ENCODE peak calls at places on chromosomes 16 and 17, in five cellular contexts. G is hepatocyte, H is foreskin fibroblast, A is SK-N-SH, C is breast epithelium. O is an unnamed sample.

GRCh38 chr17:77819497-77819896 is 139.0 kb upstream of the TNRC6C start:
- DNase-seq in G (no peak), H (no peak), A (no peak), C (no peak), O (no peak)

GRCh38 chr16:64238576-64238975 is 883.3 kb downstream of the CDH11 start:
- DNase-seq in G (no peak), H (peak; percentile 58), A (no peak), C (no peak), O (no peak)

GRCh38 chr17:76640550-76641380 is 2.8 kb downstream of the ST6GALNAC1 start:
- DNase-seq in G (no peak), H (no peak), A (no peak), C (no peak), O (peak; percentile 35)

GRCh38 chr17:31448467-31449077 is 57.1 kb downstream of the RAB11FIP4 start:
- DNase-seq in G (no peak), H (peak; percentile 57), A (no peak), C (no peak), O (peak; percentile 50)

GRCh38 chr16:50692999-50693781 is at the start of gene NOD2:
- DNase-seq in G (peak; percentile 34), H (peak; percentile 24), A (peak; percentile 91), C (no peak), O (no peak)

GRCh38 chr17:33299115-33299514 is 6.0 kb upstream of the ASIC2 start:
- DNase-seq in G (no peak), H (no peak), A (no peak), C (no peak), O (no peak)

GRCh38 chr17:57946798-57947358 is 8.3 kb downstream of the CUEDC1 start:
- DNase-seq in G (peak; percentile 62), H (peak; percentile 82), A (no peak), C (no peak), O (peak; percentile 87)

GRCh38 chr17:40828454-40829039 is 6.1 kb upstream of the KRT10 start:
- DNase-seq in G (no peak), H (no peak), A (no peak), C (no peak), O (peak; percentile 79)

GRCh38 chr17:83204230-83204725 is 124.9 kb downstream of the METRNL start:
- DNase-seq in G (no peak), H (no peak), A (no peak), C (no peak), O (no peak)

GRCh38 chr16:63185235-63185780 is 1149.1 kb upstream of the CDH8 start:
- DNase-seq in G (no peak), H (no peak), A (no peak), C (no peak), O (no peak)

GRCh38 chr16:49465661-49466528 is 92.3 kb downstream of the C16orf78 start:
- DNase-seq in G (no peak), H (no peak), A (no peak), C (no peak), O (no peak)

GRCh38 chr16:50297301-50298074 is 31.1 kb downstream of the ADCY7 start:
- DNase-seq in G (no peak), H (no peak), A (peak; percentile 89), C (no peak), O (no peak)

GRCh38 chr16:52069866-52070265 is 477.1 kb downstream of the TOX3 start:
- DNase-seq in G (peak; percentile 71), H (no peak), A (peak; percentile 0), C (no peak), O (peak; percentile 12)

GRCh38 chr17:39062846-39063680 is 88.4 kb downstream of the PLXDC1 start:
- DNase-seq in G (no peak), H (peak; percentile 31), A (no peak), C (no peak), O (peak; percentile 24)

GRCh38 chr17:53496356-53496755 is 326.4 kb upstream of the KIF2B start:
- DNase-seq in G (no peak), H (no peak), A (no peak), C (no peak), O (no peak)

GRCh38 chr16:78503501-78504110 is 404.2 kb downstream of the WWOX start:
- DNase-seq in G (peak; percentile 85), H (peak; percentile 10), A (peak; percentile 42), C (no peak), O (peak; percentile 63)

GRCh38 chr16:64428463-64428862 is 693.4 kb downstream of the CDH11 start:
- DNase-seq in G (no peak), H (peak; percentile 84), A (peak; percentile 6), C (no peak), O (peak; percentile 92)

GRCh38 chr16:35365675-35366074 is 1906.3 kb downstream of the TP53TG3F start:
- DNase-seq in G (no peak), H (no peak), A (no peak), C (no peak), O (no peak)

GRCh38 chr16:71288570-71288889 is 672 bp downstream of the CMTR2 start:
- DNase-seq in G (peak; percentile 35), H (no peak), A (no peak), C (no peak), O (peak; percentile 41)

GRCh38 chr16:4370570-4371480 is 823 bp upstream of the VASN start:
- DNase-seq in G (peak; percentile 60), H (no peak), A (no peak), C (no peak), O (peak; percentile 84)

GRCh38 chr17:66829386-66829864 is 5.5 kb upstream of the CACNG5 start:
- DNase-seq in G (peak; percentile 91), H (peak; percentile 85), A (no peak), C (no peak), O (peak; percentile 84)

GRCh38 chr17:78241277-78242023 is 10.0 kb downstream of the TMEM235 start:
- DNase-seq in G (no peak), H (peak; percentile 29), A (peak; percentile 79), C (no peak), O (peak; percentile 67)

GRCh38 chr17:50146230-50146926 is 4.1 kb downstream of the PPP1R9B start:
- DNase-seq in G (no peak), H (no peak), A (no peak), C (no peak), O (no peak)

GRCh38 chr17:1684307-1685189 is at the start of gene PRPF8:
- DNase-seq in G (peak; percentile 99), H (peak; percentile 99), A (peak; percentile 99), C (peak; percentile 98), O (peak; percentile 99)

GRCh38 chr17:38657824-38658740 is 16.7 kb downstream of the EPOP start:
- DNase-seq in G (no peak), H (no peak), A (no peak), C (no peak), O (no peak)

GRCh38 chr17:4313482-4314114 is 49.8 kb upstream of the ANKFY1 start:
- DNase-seq in G (no peak), H (no peak), A (no peak), C (no peak), O (no peak)

GRCh38 chr17:55273579-55274370 is 9.0 kb downstream of the HLF start:
- DNase-seq in G (no peak), H (peak; percentile 87), A (peak; percentile 68), C (no peak), O (no peak)

DNA sequence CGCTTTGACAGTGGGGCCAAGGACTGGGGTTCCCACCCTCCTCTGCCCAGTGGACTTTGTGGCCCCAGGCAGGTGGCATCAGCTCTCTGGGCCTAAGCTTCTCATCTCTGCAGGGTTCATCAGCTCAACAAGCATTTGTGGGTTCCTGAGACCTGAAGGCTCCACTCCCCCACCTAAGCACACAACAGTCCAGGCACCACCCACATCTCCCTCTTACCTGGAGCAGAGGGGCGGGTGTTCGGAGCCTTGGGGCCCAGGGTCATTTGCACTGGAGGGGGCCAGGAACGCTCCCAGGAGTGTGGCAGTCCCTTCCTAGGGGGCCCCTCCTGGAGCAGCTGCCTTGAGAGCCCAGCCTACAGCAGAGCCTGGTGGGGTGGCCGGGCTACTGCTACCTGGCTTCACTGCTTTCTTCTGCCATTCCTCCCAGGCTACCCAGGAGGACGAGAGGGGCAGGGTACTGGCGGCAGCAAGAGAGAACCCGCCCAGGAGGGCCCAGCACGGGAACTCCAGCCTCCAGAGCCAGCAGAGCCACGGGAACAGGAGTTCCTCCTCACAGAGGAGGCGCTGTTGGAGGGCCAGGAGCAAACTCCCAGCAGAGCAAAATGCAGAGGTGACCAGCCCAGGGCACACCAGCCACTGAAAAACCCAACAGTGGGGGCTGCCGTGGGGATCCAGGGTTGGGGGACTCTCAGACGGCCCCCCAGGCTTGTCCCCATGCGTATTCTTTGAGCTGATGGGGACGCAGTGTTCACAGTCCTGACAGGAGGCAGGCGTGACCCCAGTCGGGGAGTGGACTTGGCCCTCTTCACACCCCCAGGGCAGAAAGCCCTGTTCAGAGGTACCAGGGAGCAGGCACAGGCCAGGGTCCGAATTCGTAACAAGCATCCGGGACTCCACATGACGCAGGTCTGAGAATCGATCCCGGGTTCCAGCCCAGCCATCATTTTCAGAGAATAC is 35.1 kb upstream of the SLC38A10 start:
- DNase-seq in G (peak; percentile 78), H (no peak), A (no peak), C (no peak), O (no peak)
- H3K4me3 ChIP-seq in G (no peak overlapping the region), H (no peak overlapping the region), A (no peak overlapping the region), C (no peak overlapping the region), O (no peak overlapping the region)

GRCh38 chr16:89986600-89986999 is 32.7 kb downstream of the DBNDD1 start:
- DNase-seq in G (no peak), H (no peak), A (no peak), C (no peak), O (no peak)
- H3K4me3 ChIP-seq in G (no peak overlapping the region), H (no peak overlapping the region), A (no peak overlapping the region), C (no peak overlapping the region), O (no peak overlapping the region)

GRCh38 chr16:23124315-23124714 is 24.9 kb downstream of the USP31 start:
- DNase-seq in G (no peak), H (peak; percentile 85), A (no peak), C (no peak), O (peak; percentile 84)

GRCh38 chr16:23122107-23122506 is 27.1 kb downstream of the USP31 start:
- DNase-seq in G (no peak), H (no peak), A (no peak), C (no peak), O (no peak)

GRCh38 chr16:23121024-23121423 is 28.2 kb downstream of the USP31 start:
- DNase-seq in G (no peak), H (no peak), A (no peak), C (no peak), O (no peak)

GRCh38 chr16:23120562-23120961 is 28.7 kb downstream of the USP31 start:
- DNase-seq in G (no peak), H (no peak), A (no peak), C (no peak), O (no peak)

DNA sequence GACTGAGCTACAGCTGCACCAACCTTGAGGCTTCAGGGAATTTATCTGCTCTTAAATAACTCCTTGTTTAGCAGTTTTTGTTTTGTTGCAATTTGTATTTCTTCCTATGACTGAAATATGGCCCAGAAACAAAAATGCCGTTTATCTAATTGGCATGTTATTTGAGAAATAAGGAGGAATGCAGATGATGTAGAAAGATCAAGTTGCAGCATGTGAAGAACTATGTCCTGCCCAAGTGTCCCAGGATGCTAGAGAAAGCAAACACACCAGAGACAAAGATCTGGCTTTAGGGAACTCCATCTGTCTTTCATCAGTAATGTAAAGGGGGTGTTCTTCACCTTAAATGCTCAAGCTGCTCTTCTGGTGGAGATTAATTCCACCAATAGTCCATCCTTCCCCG is 29.7 kb downstream of the USP31 start:
- DNase-seq in G (no peak), H (peak; percentile 79), A (no peak), C (no peak), O (peak; percentile 85)
- H3K4me3 ChIP-seq in G (no peak overlapping the region), H (no peak overlapping the region), A (no peak overlapping the region), C (no peak overlapping the region), O (no peak overlapping the region)

GRCh38 chr16:75580-76501 is 2.2 kb upstream of the MPG start:
- DNase-seq in G (peak; percentile 87), H (peak; percentile 96), A (peak; percentile 63), C (peak; percentile 76), O (peak; percentile 85)
- H3K4me3 ChIP-seq in G (no peak overlapping the region), H (peak overlapping the region; percentile 28), A (no peak overlapping the region), C (no peak overlapping the region), O (no peak overlapping the region)

GRCh38 chr17:15409721-15410247 is 57.6 kb downstream of the CDRT4 start:
- DNase-seq in G (no peak), H (peak; percentile 93), A (no peak), C (no peak), O (peak; percentile 86)
- H3K4me3 ChIP-seq in G (no peak overlapping the region), H (peak overlapping the region; percentile 46), A (no peak overlapping the region), C (peak overlapping the region; percentile 25), O (no peak overlapping the region)

O was measured in choroid plexus epithelial cell.